ENCODE peak calls at places on chromosomes 16 and 17, in five cellular contexts. One of them, this sample, is unnamed.

GRCh38 chr16:27452569-27453475 is 50.8 kb downstream of the IL21R start:
- DNase-seq in heart right ventricle: no peak
- DNase-seq in CD8-positive, alpha-beta memory T cell: no peak
- DNase-seq in breast epithelium: no peak
- DNase-seq in CD8-positive, alpha-beta T cell: no peak
- DNase-seq in this sample: no peak

GRCh38 chr16:21150375-21151001 is at the start of gene DNAH3:
- DNase-seq in breast epithelium: no peak
- DNase-seq in heart right ventricle: no peak
- DNase-seq in CD8-positive, alpha-beta memory T cell: no peak
- DNase-seq in CD8-positive, alpha-beta T cell: no peak
- DNase-seq in this sample: no peak

GRCh38 chr16:85187447-85187846 is 75.2 kb upstream of the CIBAR2 start:
- DNase-seq in breast epithelium: no peak
- DNase-seq in CD8-positive, alpha-beta T cell: no peak
- DNase-seq in CD8-positive, alpha-beta memory T cell: no peak
- DNase-seq in heart right ventricle: no peak
- DNase-seq in this sample: no peak

GRCh38 chr16:88856122-88856827 is 472 bp downstream of the GALNS start:
- DNase-seq in CD8-positive, alpha-beta T cell: peak; percentile 53
- DNase-seq in heart right ventricle: peak; percentile 42
- DNase-seq in CD8-positive, alpha-beta memory T cell: peak; percentile 32
- DNase-seq in breast epithelium: no peak
- DNase-seq in this sample: no peak

GRCh38 chr16:69906838-69907301 is 44.3 kb upstream of the CLEC18A start:
- DNase-seq in heart right ventricle: no peak
- DNase-seq in breast epithelium: no peak
- DNase-seq in CD8-positive, alpha-beta memory T cell: no peak
- DNase-seq in CD8-positive, alpha-beta T cell: no peak
- DNase-seq in this sample: no peak

GRCh38 chr16:64278196-64278595 is 843.7 kb downstream of the CDH11 start:
- DNase-seq in CD8-positive, alpha-beta memory T cell: no peak
- DNase-seq in CD8-positive, alpha-beta T cell: no peak
- DNase-seq in heart right ventricle: no peak
- DNase-seq in breast epithelium: no peak
- DNase-seq in this sample: no peak

GRCh38 chr16:68370921-68371651 is 60.3 kb downstream of the PRMT7 start:
- DNase-seq in breast epithelium: no peak
- DNase-seq in CD8-positive, alpha-beta memory T cell: peak; percentile 58
- DNase-seq in CD8-positive, alpha-beta T cell: peak; percentile 80
- DNase-seq in heart right ventricle: no peak
- DNase-seq in this sample: no peak

GRCh38 chr17:13384626-13385025 is 217.1 kb downstream of the HS3ST3A1 start:
- DNase-seq in CD8-positive, alpha-beta memory T cell: no peak
- DNase-seq in breast epithelium: no peak
- DNase-seq in CD8-positive, alpha-beta T cell: no peak
- DNase-seq in heart right ventricle: no peak
- DNase-seq in this sample: no peak

DNA sequence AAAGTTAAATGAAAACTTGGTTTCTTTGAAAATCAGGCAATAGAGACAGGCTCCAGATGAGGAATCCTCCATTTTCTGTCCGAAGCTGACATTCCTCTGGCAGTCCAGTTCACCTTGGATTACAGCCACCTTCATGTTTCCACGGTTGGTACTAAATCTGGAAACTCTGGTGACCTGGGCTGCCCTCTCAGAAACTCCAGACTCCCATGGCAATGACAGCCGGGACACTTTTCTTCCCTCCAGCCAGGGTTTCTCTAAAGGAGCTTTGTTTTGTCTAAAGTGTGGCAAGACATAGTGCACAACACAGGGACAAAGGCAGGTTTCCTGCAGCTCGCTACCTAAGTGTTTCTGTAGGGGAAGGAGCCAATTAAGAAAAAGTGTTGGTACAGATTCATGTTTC is 36.0 kb downstream of the CLUAP1 start:
- DNase-seq in CD8-positive, alpha-beta memory T cell: no peak
- DNase-seq in CD8-positive, alpha-beta T cell: no peak
- DNase-seq in heart right ventricle: no peak
- DNase-seq in breast epithelium: no peak
- DNase-seq in this sample: no peak
- H3K9me3 ChIP-seq in CD8-positive, alpha-beta memory T cell: no peaks in the 10 kb centered on the region
- H3K9me3 ChIP-seq in CD8-positive, alpha-beta T cell: no peaks in the 10 kb centered on the region
- H3K9me3 ChIP-seq in heart right ventricle: no peaks in the 10 kb centered on the region
- H3K9me3 ChIP-seq in breast epithelium: no peaks in the 10 kb centered on the region
- H3K9me3 ChIP-seq in this sample: no peaks in the 10 kb centered on the region

DNA sequence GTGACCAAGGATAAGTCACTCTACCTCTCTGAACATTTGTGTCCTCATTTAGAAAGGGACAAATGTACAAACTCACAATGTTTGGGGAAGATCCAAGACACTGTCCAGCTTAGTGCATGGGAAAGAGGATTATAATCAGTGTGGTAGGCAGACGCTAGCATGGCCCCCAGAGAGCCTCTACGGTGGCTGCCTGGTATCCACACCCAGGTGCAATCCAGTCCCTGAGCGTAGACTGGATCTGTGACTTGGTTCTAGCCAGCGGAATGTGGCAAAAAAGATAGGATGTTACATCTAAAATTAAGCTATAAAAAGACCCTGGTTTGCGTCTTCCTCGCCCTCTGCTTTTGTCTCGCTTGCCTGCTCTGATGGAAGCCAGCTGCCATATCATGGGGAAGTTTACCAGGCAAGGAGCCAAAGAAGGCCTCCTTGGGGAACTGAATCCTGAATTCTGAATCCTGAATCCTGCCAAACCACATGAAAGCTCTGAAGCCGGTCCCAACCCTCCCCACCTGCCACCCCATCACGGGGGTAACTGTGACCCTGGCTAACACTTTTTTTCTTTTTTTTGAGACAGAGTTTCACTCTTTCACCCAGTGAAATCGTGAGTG is 51.6 kb downstream of the PLXDC1 start:
- DNase-seq in CD8-positive, alpha-beta memory T cell: no peak
- DNase-seq in CD8-positive, alpha-beta T cell: no peak
- DNase-seq in heart right ventricle: peak; percentile 37
- DNase-seq in breast epithelium: no peak
- DNase-seq in this sample: no peak
- H3K9me3 ChIP-seq in CD8-positive, alpha-beta memory T cell: no peaks in the 10 kb centered on the region
- H3K9me3 ChIP-seq in CD8-positive, alpha-beta T cell: no peaks in the 10 kb centered on the region
- H3K9me3 ChIP-seq in heart right ventricle: no peaks in the 10 kb centered on the region
- H3K9me3 ChIP-seq in breast epithelium: no peaks in the 10 kb centered on the region
- H3K9me3 ChIP-seq in this sample: no peaks in the 10 kb centered on the region

DNA sequence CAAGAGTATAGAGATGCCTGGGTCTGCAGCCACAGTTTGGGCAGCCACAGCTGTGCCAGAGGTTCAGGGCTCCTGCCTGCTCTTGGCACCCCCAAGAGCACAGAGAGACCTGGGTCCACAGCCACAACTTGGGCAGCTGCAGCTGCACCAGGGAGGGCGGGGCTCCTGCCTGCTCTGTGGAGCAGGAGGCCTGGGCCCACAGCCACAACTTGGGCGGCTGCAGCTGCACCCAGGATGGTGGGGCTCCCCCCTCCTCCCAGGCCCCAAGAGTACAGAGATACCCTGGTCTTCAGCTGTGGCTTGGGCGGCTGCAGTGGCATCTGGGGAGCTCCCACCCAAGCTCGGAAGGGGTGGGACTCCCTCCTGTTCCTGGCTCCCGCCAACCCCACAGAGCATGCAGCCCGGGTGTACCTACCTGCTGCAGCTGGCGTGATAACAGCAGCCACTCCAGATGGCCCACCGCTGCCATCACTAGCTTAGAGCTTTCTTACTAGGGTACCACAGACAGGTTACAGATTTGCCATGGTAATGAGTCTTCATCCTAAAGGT is 72.7 kb downstream of the PHKB start:
- DNase-seq in CD8-positive, alpha-beta memory T cell: no peak
- DNase-seq in heart right ventricle: no peak
- DNase-seq in CD8-positive, alpha-beta T cell: no peak
- DNase-seq in breast epithelium: no peak
- DNase-seq in this sample: no peak
- H3K9me3 ChIP-seq in CD8-positive, alpha-beta memory T cell: no peaks in the 10 kb centered on the region
- H3K9me3 ChIP-seq in heart right ventricle: no peaks in the 10 kb centered on the region
- H3K9me3 ChIP-seq in CD8-positive, alpha-beta T cell: no peaks in the 10 kb centered on the region
- H3K9me3 ChIP-seq in breast epithelium: peaks cover 10% of the 10 kb centered on the region
- H3K9me3 ChIP-seq in this sample: no peaks in the 10 kb centered on the region

GRCh38 chr16:3377917-3378316 is 22.2 kb downstream of the OR2C1 start:
- DNase-seq in CD8-positive, alpha-beta T cell: no peak
- DNase-seq in CD8-positive, alpha-beta memory T cell: no peak
- DNase-seq in heart right ventricle: no peak
- DNase-seq in breast epithelium: no peak
- DNase-seq in this sample: no peak
- H3K9me3 ChIP-seq in CD8-positive, alpha-beta T cell: peaks cover 34% of the 10 kb centered on the region
- H3K9me3 ChIP-seq in CD8-positive, alpha-beta memory T cell: peaks cover 33% of the 10 kb centered on the region
- H3K9me3 ChIP-seq in heart right ventricle: peaks cover 55% of the 10 kb centered on the region
- H3K9me3 ChIP-seq in breast epithelium: peaks cover 94% of the 10 kb centered on the region
- H3K9me3 ChIP-seq in this sample: peaks cover 23% of the 10 kb centered on the region